ENCODE peak calls at places on chromosomes 12 and 14, in six cellular contexts. One of them, this sample, is unnamed.

GRCh38 chr12:3342051-3342450 is 149.0 kb upstream of the PRMT8 start:
- DNase-seq in activated naive CD8-positive, alpha-beta T cell treated with anti-CD3 and anti-CD28 coated beads, Interleukin-2, amount 50 U/mL, for 24 hours: peak; percentile 4
- DNase-seq in effector CD8-positive, alpha-beta T cell: no peak
- DNase-seq in activated CD8-positive, alpha-beta memory T cell treated with anti-CD3 and anti-CD28 coated beads for 24 hours: no peak
- DNase-seq in NCI-H2029 treated with DMSO at 0.1 percent for 48 hours: peak; percentile 78
- DNase-seq in foreskin melanocyte: peak; percentile 15
- DNase-seq in this sample: no peak

GRCh38 chr12:113587720-113588119 is 116.0 kb upstream of the LHX5 start:
- DNase-seq in effector CD8-positive, alpha-beta T cell: no peak
- DNase-seq in activated CD8-positive, alpha-beta memory T cell treated with anti-CD3 and anti-CD28 coated beads for 24 hours: no peak
- DNase-seq in foreskin melanocyte: no peak
- DNase-seq in activated naive CD8-positive, alpha-beta T cell treated with anti-CD3 and anti-CD28 coated beads, Interleukin-2, amount 50 U/mL, for 24 hours: no peak
- DNase-seq in NCI-H2029 treated with DMSO at 0.1 percent for 48 hours: no peak
- DNase-seq in this sample: no peak

GRCh38 chr12:124464062-124464461 is 103.3 kb downstream of the NCOR2 start:
- DNase-seq in activated naive CD8-positive, alpha-beta T cell treated with anti-CD3 and anti-CD28 coated beads, Interleukin-2, amount 50 U/mL, for 24 hours: no peak
- DNase-seq in foreskin melanocyte: no peak
- DNase-seq in NCI-H2029 treated with DMSO at 0.1 percent for 48 hours: no peak
- DNase-seq in activated CD8-positive, alpha-beta memory T cell treated with anti-CD3 and anti-CD28 coated beads for 24 hours: no peak
- DNase-seq in effector CD8-positive, alpha-beta T cell: no peak
- DNase-seq in this sample: no peak

GRCh38 chr12:94845110-94845509 is 158.4 kb downstream of the NDUFA12 start:
- DNase-seq in foreskin melanocyte: no peak
- DNase-seq in activated naive CD8-positive, alpha-beta T cell treated with anti-CD3 and anti-CD28 coated beads, Interleukin-2, amount 50 U/mL, for 24 hours: no peak
- DNase-seq in NCI-H2029 treated with DMSO at 0.1 percent for 48 hours: no peak
- DNase-seq in activated CD8-positive, alpha-beta memory T cell treated with anti-CD3 and anti-CD28 coated beads for 24 hours: no peak
- DNase-seq in effector CD8-positive, alpha-beta T cell: no peak
- DNase-seq in this sample: peak; percentile 66

GRCh38 chr12:51886021-51886710 is 1.7 kb upstream of the ANKRD33 start:
- DNase-seq in effector CD8-positive, alpha-beta T cell: no peak
- DNase-seq in activated naive CD8-positive, alpha-beta T cell treated with anti-CD3 and anti-CD28 coated beads, Interleukin-2, amount 50 U/mL, for 24 hours: peak; percentile 43
- DNase-seq in NCI-H2029 treated with DMSO at 0.1 percent for 48 hours: no peak
- DNase-seq in activated CD8-positive, alpha-beta memory T cell treated with anti-CD3 and anti-CD28 coated beads for 24 hours: no peak
- DNase-seq in foreskin melanocyte: peak; percentile 81
- DNase-seq in this sample: no peak

GRCh38 chr12:69630191-69630590 is 19.5 kb upstream of the LRRC10 start:
- DNase-seq in NCI-H2029 treated with DMSO at 0.1 percent for 48 hours: no peak
- DNase-seq in foreskin melanocyte: no peak
- DNase-seq in activated naive CD8-positive, alpha-beta T cell treated with anti-CD3 and anti-CD28 coated beads, Interleukin-2, amount 50 U/mL, for 24 hours: no peak
- DNase-seq in activated CD8-positive, alpha-beta memory T cell treated with anti-CD3 and anti-CD28 coated beads for 24 hours: no peak
- DNase-seq in effector CD8-positive, alpha-beta T cell: no peak
- DNase-seq in this sample: no peak

GRCh38 chr12:47808049-47808448 is 11.7 kb downstream of the HDAC7 start:
- DNase-seq in activated CD8-positive, alpha-beta memory T cell treated with anti-CD3 and anti-CD28 coated beads for 24 hours: peak; percentile 90
- DNase-seq in foreskin melanocyte: no peak
- DNase-seq in effector CD8-positive, alpha-beta T cell: peak; percentile 55
- DNase-seq in activated naive CD8-positive, alpha-beta T cell treated with anti-CD3 and anti-CD28 coated beads, Interleukin-2, amount 50 U/mL, for 24 hours: peak; percentile 84
- DNase-seq in NCI-H2029 treated with DMSO at 0.1 percent for 48 hours: no peak
- DNase-seq in this sample: no peak

GRCh38 chr12:122852336-122853275 is 17.3 kb downstream of the HIP1R start:
- DNase-seq in foreskin melanocyte: no peak
- DNase-seq in effector CD8-positive, alpha-beta T cell: no peak
- DNase-seq in activated naive CD8-positive, alpha-beta T cell treated with anti-CD3 and anti-CD28 coated beads, Interleukin-2, amount 50 U/mL, for 24 hours: no peak
- DNase-seq in activated CD8-positive, alpha-beta memory T cell treated with anti-CD3 and anti-CD28 coated beads for 24 hours: no peak
- DNase-seq in NCI-H2029 treated with DMSO at 0.1 percent for 48 hours: no peak
- DNase-seq in this sample: no peak

GRCh38 chr12:50390284-50390683 is 6.1 kb downstream of the FAM186A start:
- DNase-seq in foreskin melanocyte: no peak
- DNase-seq in effector CD8-positive, alpha-beta T cell: no peak
- DNase-seq in activated naive CD8-positive, alpha-beta T cell treated with anti-CD3 and anti-CD28 coated beads, Interleukin-2, amount 50 U/mL, for 24 hours: no peak
- DNase-seq in activated CD8-positive, alpha-beta memory T cell treated with anti-CD3 and anti-CD28 coated beads for 24 hours: no peak
- DNase-seq in NCI-H2029 treated with DMSO at 0.1 percent for 48 hours: no peak
- DNase-seq in this sample: no peak

GRCh38 chr14:95531473-95531872 is 3.4 kb upstream of the GLRX5 start:
- DNase-seq in foreskin melanocyte: no peak
- DNase-seq in NCI-H2029 treated with DMSO at 0.1 percent for 48 hours: no peak
- DNase-seq in effector CD8-positive, alpha-beta T cell: no peak
- DNase-seq in activated naive CD8-positive, alpha-beta T cell treated with anti-CD3 and anti-CD28 coated beads, Interleukin-2, amount 50 U/mL, for 24 hours: no peak
- DNase-seq in activated CD8-positive, alpha-beta memory T cell treated with anti-CD3 and anti-CD28 coated beads for 24 hours: no peak
- DNase-seq in this sample: no peak

GRCh38 chr12:120183211-120183631 is 11.3 kb downstream of the GCN1 start:
- DNase-seq in NCI-H2029 treated with DMSO at 0.1 percent for 48 hours: no peak
- DNase-seq in activated CD8-positive, alpha-beta memory T cell treated with anti-CD3 and anti-CD28 coated beads for 24 hours: no peak
- DNase-seq in effector CD8-positive, alpha-beta T cell: no peak
- DNase-seq in foreskin melanocyte: no peak
- DNase-seq in activated naive CD8-positive, alpha-beta T cell treated with anti-CD3 and anti-CD28 coated beads, Interleukin-2, amount 50 U/mL, for 24 hours: no peak
- DNase-seq in this sample: no peak

GRCh38 chr12:103886398-103886797 is 43.8 kb upstream of the HSP90B1 start:
- DNase-seq in activated CD8-positive, alpha-beta memory T cell treated with anti-CD3 and anti-CD28 coated beads for 24 hours: no peak
- DNase-seq in NCI-H2029 treated with DMSO at 0.1 percent for 48 hours: no peak
- DNase-seq in activated naive CD8-positive, alpha-beta T cell treated with anti-CD3 and anti-CD28 coated beads, Interleukin-2, amount 50 U/mL, for 24 hours: no peak
- DNase-seq in foreskin melanocyte: no peak
- DNase-seq in effector CD8-positive, alpha-beta T cell: no peak
- DNase-seq in this sample: no peak

GRCh38 chr12:3888654-3889053 is 15.5 kb upstream of the PARP11 start:
- DNase-seq in NCI-H2029 treated with DMSO at 0.1 percent for 48 hours: no peak
- DNase-seq in activated CD8-positive, alpha-beta memory T cell treated with anti-CD3 and anti-CD28 coated beads for 24 hours: no peak
- DNase-seq in effector CD8-positive, alpha-beta T cell: no peak
- DNase-seq in activated naive CD8-positive, alpha-beta T cell treated with anti-CD3 and anti-CD28 coated beads, Interleukin-2, amount 50 U/mL, for 24 hours: no peak
- DNase-seq in foreskin melanocyte: no peak
- DNase-seq in this sample: peak; percentile 60

GRCh38 chr12:9707356-9707755 is 25.5 kb downstream of the CLECL1 start:
- DNase-seq in NCI-H2029 treated with DMSO at 0.1 percent for 48 hours: no peak
- DNase-seq in effector CD8-positive, alpha-beta T cell: no peak
- DNase-seq in foreskin melanocyte: no peak
- DNase-seq in activated CD8-positive, alpha-beta memory T cell treated with anti-CD3 and anti-CD28 coated beads for 24 hours: no peak
- DNase-seq in activated naive CD8-positive, alpha-beta T cell treated with anti-CD3 and anti-CD28 coated beads, Interleukin-2, amount 50 U/mL, for 24 hours: no peak
- DNase-seq in this sample: no peak

GRCh38 chr12:70150230-70150629 is 93.0 kb upstream of the CNOT2 start:
- DNase-seq in activated CD8-positive, alpha-beta memory T cell treated with anti-CD3 and anti-CD28 coated beads for 24 hours: no peak
- DNase-seq in foreskin melanocyte: no peak
- DNase-seq in effector CD8-positive, alpha-beta T cell: no peak
- DNase-seq in activated naive CD8-positive, alpha-beta T cell treated with anti-CD3 and anti-CD28 coated beads, Interleukin-2, amount 50 U/mL, for 24 hours: no peak
- DNase-seq in NCI-H2029 treated with DMSO at 0.1 percent for 48 hours: no peak
- DNase-seq in this sample: no peak

GRCh38 chr14:23130875-23131274 is 11.8 kb upstream of the CEBPE start:
- DNase-seq in foreskin melanocyte: no peak
- DNase-seq in effector CD8-positive, alpha-beta T cell: no peak
- DNase-seq in activated naive CD8-positive, alpha-beta T cell treated with anti-CD3 and anti-CD28 coated beads, Interleukin-2, amount 50 U/mL, for 24 hours: no peak
- DNase-seq in NCI-H2029 treated with DMSO at 0.1 percent for 48 hours: no peak
- DNase-seq in activated CD8-positive, alpha-beta memory T cell treated with anti-CD3 and anti-CD28 coated beads for 24 hours: no peak
- DNase-seq in this sample: no peak

GRCh38 chr12:12684375-12685106 is 11.4 kb downstream of the GPR19 start:
- DNase-seq in foreskin melanocyte: peak; percentile 81
- DNase-seq in effector CD8-positive, alpha-beta T cell: no peak
- DNase-seq in activated CD8-positive, alpha-beta memory T cell treated with anti-CD3 and anti-CD28 coated beads for 24 hours: no peak
- DNase-seq in activated naive CD8-positive, alpha-beta T cell treated with anti-CD3 and anti-CD28 coated beads, Interleukin-2, amount 50 U/mL, for 24 hours: peak; percentile 21
- DNase-seq in NCI-H2029 treated with DMSO at 0.1 percent for 48 hours: peak; percentile 82
- DNase-seq in this sample: no peak

This sample was measured in esophagus muscularis mucosa.